ENCODE peak calls at places on chromosome 3, in eight cellular contexts. T is AG10803; M is choroid plexus epithelial cell; A is CD8-positive, alpha-beta T cell; Z is psoas muscle; G is astrocyte; F is uterus; L is pancreas. O is an unnamed sample.

GRCh38 chr3:150038830-150039229 is 68.1 kb upstream of the PFN2 start:
- DNase-seq in T (no peak), M (peak), A (no peak), Z (no peak), G (no peak), F (no peak), L (peak), O (no peak)

GRCh38 chr3:131350506-131350905 is 31.1 kb upstream of the NUDT16 start:
- DNase-seq in T (peak), M (peak), A (no peak), Z (no peak), G (peak), F (no peak), L (no peak), O (peak)

GRCh38 chr3:37039447-37039846 is 46.1 kb downstream of the MLH1 start:
- DNase-seq in T (no peak), M (no peak), A (no peak), Z (no peak), G (no peak), F (no peak), L (no peak), O (no peak)

GRCh38 chr3:149003653-149004305 is 12.4 kb downstream of the GYG1 start:
- DNase-seq in T (no peak), M (no peak), A (no peak), Z (no peak), G (no peak), F (no peak), L (no peak), O (no peak)

GRCh38 chr3:129992781-129993180 is 18.3 kb downstream of the TRH start:
- DNase-seq in T (no peak), M (peak), A (no peak), Z (no peak), G (no peak), F (no peak), L (no peak), O (no peak)

GRCh38 chr3:19267040-19267439 is 118.7 kb downstream of the KCNH8 start:
- DNase-seq in T (no peak), M (no peak), A (no peak), Z (no peak), G (no peak), F (no peak), L (no peak), O (no peak)

GRCh38 chr3:99394831-99395733 is 243.3 kb upstream of the COL8A1 start:
- DNase-seq in T (peak), M (peak), A (no peak), Z (no peak), G (peak), F (no peak), L (no peak), O (peak)

GRCh38 chr3:112143251-112143650 is 10.2 kb upstream of the GCSAM start:
- DNase-seq in T (no peak), M (no peak), A (no peak), Z (no peak), G (peak), F (no peak), L (no peak), O (no peak)

GRCh38 chr3:43468141-43468540 is 153.7 kb downstream of the ANO10 start:
- DNase-seq in T (no peak), M (peak), A (no peak), Z (no peak), G (no peak), F (no peak), L (no peak), O (no peak)

GRCh38 chr3:1439395-1439794 is 346.6 kb downstream of the CNTN6 start:
- DNase-seq in T (no peak), M (no peak), A (no peak), Z (no peak), G (no peak), F (no peak), L (peak), O (no peak)

GRCh38 chr3:170117134-170117533 is 64.4 kb downstream of the PHC3 start:
- DNase-seq in T (no peak), M (peak), A (no peak), Z (no peak), G (no peak), F (no peak), L (no peak), O (peak)

GRCh38 chr3:101796076-101796475 is 17.1 kb downstream of the NXPE3 start:
- DNase-seq in T (no peak), M (peak), A (no peak), Z (no peak), G (no peak), F (no peak), L (no peak), O (no peak)

GRCh38 chr3:124878561-124879394 is 8.4 kb downstream of the ITGB5 start:
- DNase-seq in T (peak), M (peak), A (no peak), Z (peak), G (peak), F (peak), L (no peak), O (peak)

GRCh38 chr3:72663429-72663828 is 184.8 kb downstream of the SHQ1 start:
- DNase-seq in T (peak), M (no peak), A (no peak), Z (no peak), G (no peak), F (no peak), L (no peak), O (no peak)

GRCh38 chr3:124410471-124410870 is 319.8 kb upstream of the UMPS start:
- DNase-seq in T (no peak), M (peak), A (no peak), Z (no peak), G (peak), F (no peak), L (no peak), O (no peak)

GRCh38 chr3:36520241-36521006 is 140.1 kb downstream of the STAC start:
- DNase-seq in T (no peak), M (no peak), A (no peak), Z (no peak), G (no peak), F (no peak), L (no peak), O (no peak)

GRCh38 chr3:38158472-38158871 is 6.9 kb upstream of the OXSR1 start:
- DNase-seq in T (no peak), M (no peak), A (no peak), Z (no peak), G (no peak), F (no peak), L (no peak), O (no peak)

GRCh38 chr3:38164966-38165721 is at the start of gene OXSR1:
- DNase-seq in T (peak), M (peak), A (peak), Z (peak), G (peak), F (peak), L (peak), O (peak)

GRCh38 chr3:38165722-38166387 is 518 bp downstream of the OXSR1 start:
- DNase-seq in T (peak), M (peak), A (no peak), Z (no peak), G (peak), F (peak), L (peak), O (peak)

GRCh38 chr3:38164136-38164965 is 986 bp upstream of the OXSR1 start:
- DNase-seq in T (no peak), M (no peak), A (no peak), Z (no peak), G (no peak), F (peak), L (no peak), O (no peak)

GRCh38 chr3:38163117-38163870 is 2.0 kb upstream of the OXSR1 start:
- DNase-seq in T (no peak), M (no peak), A (no peak), Z (no peak), G (no peak), F (no peak), L (no peak), O (no peak)
- TF ChIP-seq CTCF in T (no peak), M (peak), A (peak), Z (peak), G (no peak), F (no peak), L (no peak), O (peak)

GRCh38 chr3:158771018-158771350 is 30.9 kb upstream of the MFSD1 start:
- DNase-seq in T (no peak), M (no peak), A (no peak), Z (no peak), G (no peak), F (no peak), L (no peak), O (no peak)
- TF ChIP-seq CTCF in T (no peak), M (no peak), A (no peak), Z (no peak), G (no peak), F (no peak), L (no peak), O (no peak)

GRCh38 chr3:133663569-133664313 is 2.0 kb upstream of the TOPBP1 start:
- DNase-seq in T (peak), M (peak), A (no peak), Z (no peak), G (peak), F (no peak), L (peak), O (peak)
- TF ChIP-seq CTCF in T (peak), M (peak), A (peak), Z (peak), G (peak), F (peak), L (peak), O (peak)

GRCh38 chr3:52682016-52682415 is 3.7 kb downstream of the PBRM1 start:
- DNase-seq in T (peak), M (peak), A (no peak), Z (no peak), G (peak), F (peak), L (peak), O (peak)
- TF ChIP-seq CTCF in T (peak), M (no peak), A (no peak), Z (no peak), G (peak), F (no peak), L (no peak), O (peak)

GRCh38 chr3:98341758-98342157 is 11.9 kb upstream of the OR5K4 start:
- DNase-seq in T (no peak), M (no peak), A (no peak), Z (no peak), G (no peak), F (no peak), L (no peak), O (no peak)

GRCh38 chr3:98339031-98339430 is 14.6 kb upstream of the OR5K4 start:
- DNase-seq in T (no peak), M (no peak), A (no peak), Z (no peak), G (no peak), F (no peak), L (no peak), O (no peak)

DNA sequence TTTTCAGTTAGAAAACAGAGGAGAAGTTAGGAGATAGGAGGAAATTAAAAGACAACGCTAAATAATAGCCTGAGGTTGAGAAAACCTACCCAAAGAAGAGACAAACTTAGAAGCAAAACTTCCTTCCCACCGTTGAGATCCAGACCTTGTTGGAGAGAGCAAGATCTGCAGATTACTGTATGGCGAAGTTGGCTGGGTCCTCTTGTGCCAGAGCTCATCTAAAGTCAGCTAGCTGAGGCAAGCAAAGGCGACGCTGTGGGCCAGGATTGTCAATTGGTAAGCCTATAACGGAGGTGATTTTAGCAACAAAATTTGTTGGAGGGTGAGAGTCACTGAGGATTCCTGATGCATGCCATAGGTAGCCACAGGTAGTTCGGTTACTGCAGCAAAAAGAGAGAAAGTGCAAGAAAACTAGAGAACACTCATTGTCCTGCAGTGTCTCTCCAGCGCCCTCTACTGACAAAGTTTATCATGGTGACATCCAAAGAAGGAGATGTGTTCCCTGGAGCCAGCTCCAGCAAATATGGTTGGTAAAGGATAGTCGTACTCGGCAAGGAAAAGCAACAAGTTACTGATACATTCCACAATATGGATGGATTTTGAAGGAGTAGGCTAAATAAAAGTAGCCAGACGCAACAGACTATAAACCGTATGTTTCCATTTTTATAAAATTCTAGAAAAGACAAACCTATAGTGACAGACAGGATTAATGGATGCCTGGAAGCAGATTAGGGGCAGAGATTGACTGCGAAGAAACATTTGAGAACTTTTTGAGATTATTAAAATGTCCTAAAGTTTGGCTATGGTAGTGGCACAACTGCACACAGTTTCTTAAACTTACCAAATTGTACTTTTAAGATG is 9.8 kb upstream of the OR5K4 start:
- DNase-seq in T (peak), M (peak), A (no peak), Z (no peak), G (no peak), F (no peak), L (peak), O (peak)
- TF ChIP-seq CTCF in T (peak), M (peak), A (peak), Z (peak), G (peak), F (no peak), L (peak), O (peak)

O was measured in HFFc6.